ENCODE peak calls at places on chromosomes 4 and X, in five cellular contexts. P, K, L, A and O are unnamed samples.

GRCh38 chr4:174522183-174523002 is at the start of gene HPGD:
- DNase-seq in K (peak; percentile 46), A (peak; percentile 76), P (peak; percentile 31), L (peak; percentile 71), O (peak; percentile 66)

GRCh38 chrX:39204945-39205344 is 403.7 kb downstream of the MID1IP1 start:
- DNase-seq in L (no peak), K (no peak), A (no peak), P (no peak), O (no peak)

GRCh38 chr4:139461022-139461421 is 7.1 kb downstream of the RAB33B start:
- DNase-seq in K (peak; percentile 3), P (no peak), L (no peak), A (no peak), O (peak; percentile 24)

GRCh38 chr4:38634047-38634759 is 29.8 kb upstream of the KLF3 start:
- DNase-seq in A (no peak), L (no peak), K (no peak), P (no peak), O (no peak)

GRCh38 chr4:82201303-82201702 is 172.5 kb downstream of the HNRNPD start:
- DNase-seq in A (no peak), L (no peak), P (no peak), K (peak; percentile 2), O (no peak)

GRCh38 chr4:73836373-73837269 is at the start of gene CXCL6:
- DNase-seq in A (no peak), K (peak; percentile 63), P (no peak), L (peak; percentile 74), O (no peak)

GRCh38 chrX:115968436-115969252 is 201.9 kb upstream of the AGTR2 start:
- DNase-seq in A (peak; percentile 9), K (peak; percentile 64), P (no peak), L (peak; percentile 87), O (peak; percentile 76)

GRCh38 chrX:6407541-6407940 is 127.4 kb downstream of the VCX3A start:
- DNase-seq in L (no peak), A (no peak), P (no peak), K (no peak), O (no peak)

GRCh38 chrX:150690126-150690525 is 3.1 kb upstream of the MTMR1 start:
- DNase-seq in P (no peak), A (no peak), L (no peak), K (peak; percentile 91), O (no peak)

GRCh38 chr4:185773419-185773818 is 38.6 kb downstream of the SORBS2 start:
- DNase-seq in L (peak; percentile 42), P (no peak), A (no peak), K (no peak), O (no peak)

GRCh38 chr4:1715002-1715761 is 3.1 kb upstream of the SLBP start:
- DNase-seq in P (peak; percentile 83), K (peak; percentile 50), A (no peak), L (no peak), O (no peak)

GRCh38 chr4:112183252-112183651 is 38.0 kb downstream of the FAM241A start:
- DNase-seq in P (no peak), A (no peak), L (no peak), K (peak; percentile 19), O (no peak)

GRCh38 chrX:56795309-56795868 is 66.3 kb downstream of the NBDY start:
- DNase-seq in A (no peak), K (no peak), L (no peak), P (no peak), O (peak; percentile 0)

GRCh38 chr4:147518086-147518485 is 37.2 kb downstream of the EDNRA start:
- DNase-seq in K (no peak), A (no peak), L (no peak), P (no peak), O (no peak)

GRCh38 chr4:158775091-158775651 is 6.3 kb downstream of the FNIP2 start:
- DNase-seq in L (no peak), K (peak; percentile 73), A (no peak), P (no peak), O (no peak)

GRCh38 chr4:107825072-107825789 is 499 bp downstream of the SGMS2 start:
- DNase-seq in P (no peak), A (no peak), K (peak; percentile 78), L (peak; percentile 75), O (peak; percentile 9)

GRCh38 chr4:46372878-46373277 is 17.1 kb downstream of the GABRA2 start:
- DNase-seq in P (no peak), L (no peak), A (no peak), K (no peak), O (no peak)
- TF ChIP-seq EZH2phosphoT487 in P (no peak), L (no peak), A (no peak), K (no peak), O (no peak)

DNA sequence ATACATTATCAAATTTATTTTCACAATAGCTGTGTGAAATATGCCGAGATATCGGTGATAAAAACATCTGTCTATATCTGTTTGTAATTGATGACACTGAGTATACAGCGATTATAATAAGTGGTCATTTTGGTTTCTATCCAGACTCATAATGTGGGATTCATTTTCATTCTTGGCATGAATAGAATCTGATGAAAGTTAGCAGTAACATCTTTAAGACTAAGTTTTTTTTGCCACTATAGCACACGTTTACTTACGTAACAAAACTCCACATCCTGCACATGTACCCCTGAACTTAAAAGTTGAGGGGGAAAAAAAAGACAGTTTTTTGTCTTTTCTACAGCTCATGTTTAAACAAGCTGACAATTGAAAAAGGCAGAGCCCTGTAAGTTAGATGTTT is 86.4 kb downstream of the PPA2 start:
- DNase-seq in P (no peak), L (no peak), K (no peak), A (no peak), O (no peak)
- TF ChIP-seq EZH2phosphoT487 in P (no peak), L (no peak), K (no peak), A (no peak), O (no peak)

DNA sequence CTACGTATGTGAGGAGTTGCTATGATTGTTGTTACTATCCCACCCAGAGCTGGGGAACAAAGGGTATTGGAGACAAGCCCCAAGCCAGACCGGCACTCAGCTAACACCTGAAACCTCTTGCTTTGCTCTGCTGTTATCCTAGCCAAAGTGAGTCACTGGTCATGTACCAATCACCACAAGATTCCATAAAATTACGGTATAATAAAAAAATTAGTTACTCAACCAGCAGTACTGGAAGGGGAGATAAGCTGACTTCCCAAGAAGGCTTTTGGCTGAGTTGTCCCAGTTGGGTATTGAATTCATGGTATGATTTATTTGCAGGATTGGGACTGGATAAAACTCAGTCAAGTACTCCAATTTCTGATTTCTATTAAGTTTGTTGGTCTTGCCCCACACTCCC is 5.3 kb downstream of the EDA2R start:
- DNase-seq in L (no peak), P (no peak), A (no peak), K (peak; percentile 73), O (no peak)
- TF ChIP-seq EZH2phosphoT487 in L (no peak), P (no peak), A (no peak), K (no peak), O (no peak)

DNA sequence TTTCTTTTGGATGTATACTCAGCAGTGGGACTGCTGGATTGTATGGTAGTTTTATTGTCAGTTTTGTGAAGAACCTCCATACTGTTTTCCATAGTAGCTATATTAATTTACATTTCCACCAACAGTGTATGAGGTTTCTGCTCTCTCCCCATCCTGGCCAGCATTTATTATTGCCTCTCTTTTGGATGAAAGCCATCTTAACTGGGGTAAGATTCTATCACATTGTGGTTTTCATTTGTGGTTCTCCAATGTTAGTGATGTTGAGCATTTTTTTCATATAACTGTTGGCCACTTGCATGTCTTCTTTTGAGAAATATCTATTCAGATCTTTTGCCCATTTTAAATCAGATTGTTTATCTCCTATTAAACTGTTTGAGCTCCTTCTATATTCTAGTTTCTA is 27.6 kb downstream of the QRFPR start:
- DNase-seq in L (no peak), P (no peak), K (no peak), A (no peak), O (no peak)
- TF ChIP-seq EZH2phosphoT487 in L (no peak), P (no peak), K (no peak), A (no peak), O (no peak)

GRCh38 chrX:119676949-119677653 is 15.9 kb downstream of the SEPTIN6 start:
- DNase-seq in L (no peak), A (no peak), K (no peak), P (no peak), O (no peak)
- TF ChIP-seq EZH2phosphoT487 in L (no peak), A (no peak), K (no peak), P (no peak), O (no peak)

DNA sequence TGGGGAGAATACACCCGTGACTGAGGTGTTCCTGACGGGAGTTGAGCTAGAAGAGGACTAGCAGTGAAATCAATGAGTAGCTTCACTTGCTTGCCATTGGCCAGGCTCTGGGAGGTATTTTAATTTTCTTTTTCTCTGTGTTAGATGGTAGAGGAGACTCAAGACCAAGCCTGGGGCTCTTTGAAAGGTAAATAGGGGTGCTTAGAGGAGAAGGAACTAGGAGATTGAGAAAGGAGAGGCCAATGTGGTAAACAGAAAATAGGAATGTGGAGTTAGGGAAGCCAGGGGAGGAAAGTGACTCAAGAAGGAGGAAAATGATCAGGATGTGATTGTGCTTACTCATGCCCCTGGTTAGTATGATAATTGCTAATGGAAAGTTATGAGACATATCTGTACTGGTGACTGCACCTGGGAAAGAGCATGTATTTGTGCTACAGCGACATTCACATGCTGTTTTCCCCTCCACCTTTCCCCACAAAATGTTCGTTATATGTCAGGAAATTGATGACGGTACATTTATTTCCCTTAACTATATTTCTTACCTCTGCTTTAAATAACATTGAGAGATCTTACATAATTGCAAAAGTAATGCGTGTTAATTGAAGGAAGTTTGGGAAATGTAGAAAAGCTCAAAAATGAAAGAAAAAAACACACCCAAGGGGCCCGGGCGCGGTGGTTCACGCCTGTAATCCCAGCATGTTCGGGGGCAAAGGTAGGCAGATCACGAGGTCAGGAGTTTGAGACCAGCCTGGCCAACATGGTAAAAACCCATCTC is 16.9 kb upstream of the LRBA start:
- DNase-seq in A (no peak), P (no peak), L (no peak), K (peak; percentile 77), O (peak; percentile 13)
- TF ChIP-seq EZH2phosphoT487 in A (no peak), P (no peak), L (no peak), K (no peak), O (no peak)

DNA sequence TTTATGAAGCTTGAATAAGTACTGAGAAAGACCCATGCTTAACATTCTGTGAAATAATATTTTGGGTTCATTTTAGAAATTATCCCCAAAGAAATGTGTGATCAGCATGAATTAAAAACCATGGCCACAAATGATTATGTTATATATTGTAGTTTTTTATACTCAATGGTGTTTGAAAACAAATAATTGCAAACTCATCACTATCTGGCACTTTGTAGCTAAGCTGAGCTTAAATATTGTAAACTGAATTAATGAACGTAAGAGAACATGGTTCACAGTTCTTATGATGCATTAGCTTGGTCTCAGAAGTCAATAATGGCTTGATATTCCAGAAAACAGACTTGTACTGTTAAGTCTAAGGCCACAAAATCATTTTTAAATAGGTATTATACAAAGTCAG is 24.6 kb upstream of the ASB5 start:
- DNase-seq in K (no peak), L (no peak), A (no peak), P (no peak), O (no peak)
- TF ChIP-seq EZH2phosphoT487 in K (no peak), L (no peak), A (no peak), P (no peak), O (no peak)

GRCh38 chr4:164116286-164116685 is 621.8 kb downstream of the TMA16 start:
- DNase-seq in L (no peak), K (no peak), A (no peak), P (no peak), O (no peak)
- TF ChIP-seq EZH2phosphoT487 in L (no peak), K (no peak), A (no peak), P (no peak), O (no peak)